ENCODE peak calls at places on chromosomes 13 and 19, in seven cellular contexts. One of them, this sample, is unnamed.

GRCh38 chr13:113152894-113153809 is 5.3 kb upstream of the PROZ start:
- DNase-seq in astrocyte of the spinal cord: peak
- DNase-seq in uterus: peak
- DNase-seq in GM12864: no peak
- DNase-seq in ascending aorta: peak
- DNase-seq in mesothelial cell of epicardium: peak
- DNase-seq in cardiac fibroblast: peak
- DNase-seq in this sample: peak

GRCh38 chr13:97224544-97225324 is 2.6 kb downstream of the MBNL2 start:
- DNase-seq in GM12864: no peak
- DNase-seq in uterus: no peak
- DNase-seq in ascending aorta: peak
- DNase-seq in astrocyte of the spinal cord: peak
- DNase-seq in mesothelial cell of epicardium: no peak
- DNase-seq in cardiac fibroblast: peak
- DNase-seq in this sample: no peak

GRCh38 chr13:37954191-37954590 is 84.6 kb upstream of the TRPC4 start:
- DNase-seq in GM12864: no peak
- DNase-seq in cardiac fibroblast: no peak
- DNase-seq in mesothelial cell of epicardium: no peak
- DNase-seq in astrocyte of the spinal cord: no peak
- DNase-seq in uterus: no peak
- DNase-seq in ascending aorta: no peak
- DNase-seq in this sample: no peak

GRCh38 chr19:50657672-50658437 is 8.6 kb downstream of the C19orf81 start:
- DNase-seq in cardiac fibroblast: peak
- DNase-seq in mesothelial cell of epicardium: peak
- DNase-seq in astrocyte of the spinal cord: peak
- DNase-seq in uterus: peak
- DNase-seq in ascending aorta: peak
- DNase-seq in GM12864: peak
- DNase-seq in this sample: no peak

GRCh38 chr13:108897955-108898354 is 268.5 kb downstream of the MYO16 start:
- DNase-seq in uterus: no peak
- DNase-seq in cardiac fibroblast: peak
- DNase-seq in ascending aorta: no peak
- DNase-seq in astrocyte of the spinal cord: no peak
- DNase-seq in mesothelial cell of epicardium: no peak
- DNase-seq in GM12864: no peak
- DNase-seq in this sample: no peak

GRCh38 chr13:36395280-36395679 is 37.0 kb upstream of the CCNA1 start:
- DNase-seq in mesothelial cell of epicardium: no peak
- DNase-seq in astrocyte of the spinal cord: peak
- DNase-seq in GM12864: no peak
- DNase-seq in ascending aorta: no peak
- DNase-seq in uterus: no peak
- DNase-seq in cardiac fibroblast: peak
- DNase-seq in this sample: no peak

GRCh38 chr13:113491418-113491883 is 940 bp upstream of the DCUN1D2 start:
- DNase-seq in cardiac fibroblast: peak
- DNase-seq in astrocyte of the spinal cord: peak
- DNase-seq in uterus: peak
- DNase-seq in mesothelial cell of epicardium: peak
- DNase-seq in GM12864: no peak
- DNase-seq in ascending aorta: no peak
- DNase-seq in this sample: peak

GRCh38 chr13:27182844-27183497 is 11.4 kb upstream of the USP12 start:
- DNase-seq in cardiac fibroblast: peak
- DNase-seq in astrocyte of the spinal cord: peak
- DNase-seq in mesothelial cell of epicardium: no peak
- DNase-seq in uterus: no peak
- DNase-seq in ascending aorta: peak
- DNase-seq in GM12864: no peak
- DNase-seq in this sample: no peak

GRCh38 chr19:53076984-53077383 is 26.2 kb downstream of the ZNF160 start:
- DNase-seq in cardiac fibroblast: peak
- DNase-seq in ascending aorta: no peak
- DNase-seq in astrocyte of the spinal cord: peak
- DNase-seq in uterus: peak
- DNase-seq in mesothelial cell of epicardium: peak
- DNase-seq in GM12864: no peak
- DNase-seq in this sample: no peak

GRCh38 chr19:5622465-5623396 is at the start of the genes SAFB and SAFB2:
- DNase-seq in uterus: peak
- DNase-seq in mesothelial cell of epicardium: peak
- DNase-seq in GM12864: peak
- DNase-seq in ascending aorta: peak
- DNase-seq in astrocyte of the spinal cord: peak
- DNase-seq in cardiac fibroblast: peak
- DNase-seq in this sample: peak

GRCh38 chr19:42152285-42152684 is 20.0 kb upstream of the POU2F2 start:
- DNase-seq in cardiac fibroblast: no peak
- DNase-seq in GM12864: no peak
- DNase-seq in ascending aorta: no peak
- DNase-seq in mesothelial cell of epicardium: no peak
- DNase-seq in astrocyte of the spinal cord: no peak
- DNase-seq in uterus: no peak
- DNase-seq in this sample: no peak

GRCh38 chr13:73661687-73662425 is 472.3 kb downstream of the KLF12 start:
- DNase-seq in GM12864: no peak
- DNase-seq in uterus: no peak
- DNase-seq in mesothelial cell of epicardium: no peak
- DNase-seq in cardiac fibroblast: no peak
- DNase-seq in ascending aorta: no peak
- DNase-seq in astrocyte of the spinal cord: no peak
- DNase-seq in this sample: no peak

GRCh38 chr19:13986348-13986904 is 19.7 kb downstream of the RFX1 start:
- DNase-seq in astrocyte of the spinal cord: peak
- DNase-seq in ascending aorta: peak
- DNase-seq in cardiac fibroblast: peak
- DNase-seq in mesothelial cell of epicardium: peak
- DNase-seq in uterus: peak
- DNase-seq in GM12864: peak
- DNase-seq in this sample: peak

GRCh38 chr19:56934438-56935090 is 94.0 kb upstream of the PEG3 start:
- DNase-seq in uterus: no peak
- DNase-seq in cardiac fibroblast: no peak
- DNase-seq in mesothelial cell of epicardium: no peak
- DNase-seq in ascending aorta: no peak
- DNase-seq in astrocyte of the spinal cord: no peak
- DNase-seq in GM12864: no peak
- DNase-seq in this sample: no peak

GRCh38 chr13:21674271-21675009 is 3.6 kb downstream of the FGF9 start:
- DNase-seq in mesothelial cell of epicardium: no peak
- DNase-seq in uterus: no peak
- DNase-seq in cardiac fibroblast: no peak
- DNase-seq in GM12864: no peak
- DNase-seq in ascending aorta: no peak
- DNase-seq in astrocyte of the spinal cord: no peak
- DNase-seq in this sample: no peak

GRCh38 chr13:27797228-27797624 is 4.9 kb downstream of the GSX1 start:
- DNase-seq in astrocyte of the spinal cord: no peak
- DNase-seq in GM12864: no peak
- DNase-seq in cardiac fibroblast: peak
- DNase-seq in uterus: no peak
- DNase-seq in mesothelial cell of epicardium: peak
- DNase-seq in ascending aorta: no peak
- DNase-seq in this sample: no peak

DNA sequence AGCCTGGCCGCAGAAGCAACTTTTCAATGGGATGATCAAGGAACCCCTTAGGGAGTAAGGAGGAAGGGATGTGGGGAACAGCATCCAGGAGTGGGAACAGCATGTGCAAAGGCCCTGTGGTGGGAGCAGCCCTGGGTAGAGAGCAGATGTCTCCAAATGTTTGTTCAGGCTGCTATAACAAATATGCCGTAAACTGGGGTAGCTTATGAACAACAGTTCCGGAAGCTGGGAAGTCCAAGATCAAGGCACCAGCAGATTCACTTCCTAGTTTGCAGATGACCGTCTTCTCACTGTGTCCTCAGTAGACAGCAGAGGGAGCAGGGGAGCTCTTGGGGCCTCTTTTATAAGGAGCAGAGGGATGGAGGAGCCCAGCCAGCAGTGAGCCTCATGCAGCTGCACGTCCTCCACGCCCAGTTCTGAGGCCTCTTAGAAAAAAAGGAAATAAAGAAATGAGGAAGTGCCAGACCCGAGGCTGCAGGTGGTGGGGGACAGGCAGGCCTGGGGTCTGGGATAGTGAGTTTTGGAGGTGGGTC is 4.2 kb upstream of the LRRC25 start:
- DNase-seq in cardiac fibroblast: peak
- DNase-seq in uterus: no peak
- DNase-seq in GM12864: no peak
- DNase-seq in astrocyte of the spinal cord: peak
- DNase-seq in mesothelial cell of epicardium: no peak
- DNase-seq in ascending aorta: peak
- DNase-seq in this sample: no peak
- TF ChIP-seq CTCF in cardiac fibroblast: peak
- TF ChIP-seq CTCF in uterus: peak
- TF ChIP-seq CTCF in GM12864: peak
- TF ChIP-seq CTCF in astrocyte of the spinal cord: peak
- TF ChIP-seq CTCF in mesothelial cell of epicardium: no peak
- TF ChIP-seq CTCF in ascending aorta: no peak
- TF ChIP-seq CTCF in this sample: peak

GRCh38 chr19:11558881-11559828 is at the start of gene ELOF1:
- DNase-seq in astrocyte of the spinal cord: peak
- DNase-seq in mesothelial cell of epicardium: peak
- DNase-seq in ascending aorta: peak
- DNase-seq in GM12864: peak
- DNase-seq in uterus: peak
- DNase-seq in cardiac fibroblast: peak
- DNase-seq in this sample: peak
- TF ChIP-seq CTCF in astrocyte of the spinal cord: peak
- TF ChIP-seq CTCF in mesothelial cell of epicardium: no peak
- TF ChIP-seq CTCF in ascending aorta: peak
- TF ChIP-seq CTCF in GM12864: peak
- TF ChIP-seq CTCF in uterus: peak
- TF ChIP-seq CTCF in cardiac fibroblast: peak
- TF ChIP-seq CTCF in this sample: peak

DNA sequence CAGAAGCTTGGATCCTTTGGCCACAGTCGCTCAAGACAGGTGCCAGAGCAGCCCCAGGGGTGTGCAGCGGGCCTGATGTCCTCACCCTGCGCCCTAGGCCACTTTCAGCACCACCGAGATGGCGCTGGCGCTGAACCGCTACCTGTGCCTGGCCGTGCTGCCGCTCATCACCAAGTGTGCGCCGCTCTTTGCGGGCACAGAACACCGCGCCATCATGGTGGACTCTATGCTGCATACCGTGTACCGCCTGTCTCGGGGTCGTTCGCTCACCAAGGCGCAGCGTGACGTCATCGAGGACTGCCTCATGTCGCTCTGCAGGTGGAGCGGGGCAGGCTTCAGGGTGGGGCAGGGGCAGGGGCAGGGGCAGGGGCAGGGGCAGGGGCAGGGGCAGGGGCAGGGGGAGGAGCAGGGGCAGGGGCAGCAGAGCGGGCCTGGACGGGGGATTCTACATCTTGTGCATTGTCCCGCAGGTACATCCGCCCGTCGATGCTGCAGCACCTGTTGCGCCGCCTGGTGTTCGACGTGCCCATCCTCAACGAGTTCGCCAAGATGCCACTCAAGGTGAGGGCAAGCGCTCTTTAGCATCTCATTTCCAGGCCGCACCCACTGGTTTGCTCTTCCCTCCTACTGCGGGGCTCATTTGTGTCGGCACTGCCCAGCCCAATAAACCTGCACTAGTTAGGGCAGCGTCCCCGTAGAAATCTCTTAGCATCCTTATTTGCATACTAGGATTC is 69.1 kb downstream of the RYR1 start:
- DNase-seq in uterus: no peak
- DNase-seq in GM12864: no peak
- DNase-seq in mesothelial cell of epicardium: no peak
- DNase-seq in ascending aorta: no peak
- DNase-seq in astrocyte of the spinal cord: no peak
- DNase-seq in cardiac fibroblast: no peak
- DNase-seq in this sample: no peak
- TF ChIP-seq CTCF in uterus: no peak
- TF ChIP-seq CTCF in GM12864: no peak
- TF ChIP-seq CTCF in mesothelial cell of epicardium: no peak
- TF ChIP-seq CTCF in ascending aorta: no peak
- TF ChIP-seq CTCF in astrocyte of the spinal cord: no peak
- TF ChIP-seq CTCF in cardiac fibroblast: no peak
- TF ChIP-seq CTCF in this sample: no peak

GRCh38 chr19:19662344-19662743 is 1.1 kb downstream of the ATP13A1 start:
- DNase-seq in uterus: no peak
- DNase-seq in cardiac fibroblast: no peak
- DNase-seq in ascending aorta: no peak
- DNase-seq in astrocyte of the spinal cord: no peak
- DNase-seq in GM12864: no peak
- DNase-seq in mesothelial cell of epicardium: no peak
- DNase-seq in this sample: no peak

GRCh38 chr19:19661141-19661674 is 2.3 kb downstream of the ATP13A1 start:
- DNase-seq in uterus: no peak
- DNase-seq in astrocyte of the spinal cord: no peak
- DNase-seq in GM12864: no peak
- DNase-seq in cardiac fibroblast: no peak
- DNase-seq in ascending aorta: no peak
- DNase-seq in mesothelial cell of epicardium: no peak
- DNase-seq in this sample: no peak

GRCh38 chr19:19662866-19663291 is 597 bp downstream of the ATP13A1 start:
- DNase-seq in cardiac fibroblast: peak
- DNase-seq in astrocyte of the spinal cord: no peak
- DNase-seq in GM12864: peak
- DNase-seq in uterus: no peak
- DNase-seq in ascending aorta: no peak
- DNase-seq in mesothelial cell of epicardium: no peak
- DNase-seq in this sample: no peak

GRCh38 chr19:19661675-19662251 is 1.7 kb downstream of the ATP13A1 start:
- DNase-seq in uterus: no peak
- DNase-seq in mesothelial cell of epicardium: no peak
- DNase-seq in cardiac fibroblast: no peak
- DNase-seq in GM12864: peak
- DNase-seq in astrocyte of the spinal cord: no peak
- DNase-seq in ascending aorta: peak
- DNase-seq in this sample: no peak

DNA sequence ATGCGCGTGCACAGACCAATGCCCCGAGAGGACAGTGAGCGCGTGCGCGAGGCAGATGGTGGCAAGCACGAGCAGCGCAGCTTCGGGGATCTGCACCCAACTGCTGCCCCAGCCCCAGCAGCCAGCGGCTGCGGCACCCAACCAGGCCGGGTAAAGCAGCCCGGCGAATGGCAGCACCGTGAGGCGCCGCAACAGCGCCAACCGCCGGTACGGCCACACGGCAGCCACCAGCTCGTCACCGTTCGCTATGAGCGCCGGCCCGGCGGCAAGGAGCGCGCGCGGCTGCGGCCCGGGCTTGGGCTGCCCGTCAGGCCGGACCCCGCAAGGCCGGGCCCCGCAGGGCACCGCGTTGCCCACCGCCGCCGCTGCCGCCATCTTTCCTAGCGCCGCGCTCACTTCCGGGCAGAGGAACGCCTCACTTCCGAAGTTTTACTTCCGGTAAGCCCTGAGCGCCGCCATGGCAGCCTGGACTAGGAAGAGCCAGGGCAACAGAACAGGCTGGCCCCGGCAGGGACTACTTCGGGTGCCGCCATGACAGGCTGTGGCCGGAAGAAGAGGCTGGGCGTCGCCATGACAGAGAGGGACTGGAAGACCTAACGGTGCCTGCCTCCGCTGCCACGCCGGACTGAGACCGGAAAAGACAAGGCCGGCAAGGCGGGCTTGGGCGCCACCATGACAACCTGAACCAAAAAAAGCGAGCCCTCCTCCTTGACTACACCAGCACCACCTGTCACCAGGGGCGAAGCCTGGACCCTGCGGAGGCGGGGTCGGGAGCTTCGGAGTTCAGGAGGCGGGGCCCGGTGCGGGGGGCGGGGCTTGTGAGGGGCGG is at the start of gene ATP13A1:
- DNase-seq in uterus: peak
- DNase-seq in GM12864: peak
- DNase-seq in cardiac fibroblast: peak
- DNase-seq in ascending aorta: peak
- DNase-seq in astrocyte of the spinal cord: peak
- DNase-seq in mesothelial cell of epicardium: peak
- DNase-seq in this sample: peak
- TF ChIP-seq CTCF in uterus: peak
- TF ChIP-seq CTCF in GM12864: peak
- TF ChIP-seq CTCF in cardiac fibroblast: no peak
- TF ChIP-seq CTCF in ascending aorta: no peak
- TF ChIP-seq CTCF in astrocyte of the spinal cord: peak
- TF ChIP-seq CTCF in mesothelial cell of epicardium: no peak
- TF ChIP-seq CTCF in this sample: peak